ENCODE peak calls at places on chromosomes 2 and 18, in six cellular contexts. M is IMR-90, S is A549, C is K562, P is HepG2, D is GM12878. I is an unnamed sample.

GRCh38 chr2:113124984-113125855 is 2.2 kb upstream of the IL1RN start:
- DNase-seq in M (no peak), S (no peak), C (no peak), P (peak), D (no peak), I (no peak)

GRCh38 chr18:46324556-46324955 is 220.4 kb downstream of the HAUS1 start:
- DNase-seq in M (peak), S (peak), C (peak), P (no peak), D (no peak), I (peak)

GRCh38 chr2:178202927-178203326 is 8.6 kb downstream of the OSBPL6 start:
- DNase-seq in M (no peak), S (no peak), C (no peak), P (no peak), D (no peak), I (no peak)

GRCh38 chr18:51110073-51110797 is 80.2 kb downstream of the SMAD4 start:
- DNase-seq in M (peak), S (peak), C (peak), P (peak), D (no peak), I (peak)

GRCh38 chr2:182020319-182021055 is 34.8 kb downstream of the PPP1R1C start:
- DNase-seq in M (peak), S (no peak), C (no peak), P (no peak), D (no peak), I (no peak)

GRCh38 chr2:139790807-139791206 is 1010.6 kb upstream of the NXPH2 start:
- DNase-seq in M (no peak), S (peak), C (no peak), P (no peak), D (no peak), I (peak)

GRCh38 chr2:207847807-207848544 is 78.3 kb upstream of the FZD5 start:
- DNase-seq in M (peak), S (no peak), C (no peak), P (peak), D (no peak), I (no peak)

GRCh38 chr2:212147921-212148513 is 390.6 kb downstream of the ERBB4 start:
- DNase-seq in M (peak), S (no peak), C (no peak), P (peak), D (no peak), I (no peak)

GRCh38 chr2:169709970-169710369 is 15.7 kb downstream of the PHOSPHO2 start:
- DNase-seq in M (no peak), S (no peak), C (no peak), P (no peak), D (no peak), I (no peak)

GRCh38 chr2:200466703-200467418 is 43.0 kb downstream of the KCTD18 start:
- DNase-seq in M (peak), S (no peak), C (no peak), P (no peak), D (no peak), I (no peak)

GRCh38 chr18:36153203-36153602 is 23.5 kb downstream of the ELP2 start:
- DNase-seq in M (peak), S (no peak), C (no peak), P (peak), D (no peak), I (no peak)

GRCh38 chr2:234275515-234275914 is 221.4 kb downstream of the ARL4C start:
- DNase-seq in M (no peak), S (no peak), C (no peak), P (no peak), D (no peak), I (no peak)

GRCh38 chr2:163778045-163778753 is 42.4 kb upstream of the FIGN start:
- DNase-seq in M (peak), S (peak), C (no peak), P (no peak), D (no peak), I (no peak)

GRCh38 chr2:241775223-241776177 is 1.1 kb upstream of the GAL3ST2 start:
- DNase-seq in M (no peak), S (no peak), C (no peak), P (peak), D (no peak), I (no peak)

GRCh38 chr2:26298638-26299393 is 47.1 kb upstream of the SELENOI start:
- DNase-seq in M (peak), S (no peak), C (no peak), P (peak), D (peak), I (no peak)

GRCh38 chr2:181363164-181363563 is 94.0 kb upstream of the ITGA4 start:
- DNase-seq in M (no peak), S (no peak), C (no peak), P (no peak), D (no peak), I (no peak)

GRCh38 chr18:32910694-32911296 is 138.0 kb upstream of the KLHL14 start:
- DNase-seq in M (no peak), S (no peak), C (no peak), P (peak), D (no peak), I (no peak)

GRCh38 chr2:234047361-234047760 is 3.1 kb upstream of the SPP2 start:
- DNase-seq in M (peak), S (no peak), C (no peak), P (no peak), D (no peak), I (no peak)

GRCh38 chr2:162914161-162914560 is 75.6 kb upstream of the KCNH7 start:
- DNase-seq in M (no peak), S (no peak), C (no peak), P (no peak), D (no peak), I (no peak)

GRCh38 chr18:11095674-11096293 is 53.6 kb downstream of the PIEZO2 start:
- DNase-seq in M (no peak), S (no peak), C (no peak), P (no peak), D (no peak), I (no peak)

GRCh38 chr2:227509824-227510619 is 38.1 kb downstream of the AGFG1 start:
- DNase-seq in M (peak), S (no peak), C (peak), P (peak), D (no peak), I (no peak)

GRCh38 chr2:150207979-150208378 is 279.5 kb downstream of the RND3 start:
- DNase-seq in M (no peak), S (no peak), C (no peak), P (no peak), D (no peak), I (no peak)

GRCh38 chr2:162293122-162293781 is 25.2 kb downstream of the IFIH1 start:
- DNase-seq in M (peak), S (no peak), C (no peak), P (no peak), D (no peak), I (no peak)

GRCh38 chr2:237733677-237734300 is 64.8 kb upstream of the RBM44 start:
- DNase-seq in M (no peak), S (no peak), C (no peak), P (peak), D (no peak), I (no peak)

GRCh38 chr2:68799138-68799537 is 64.5 kb downstream of the ARHGAP25 start:
- DNase-seq in M (no peak), S (no peak), C (no peak), P (no peak), D (no peak), I (no peak)

GRCh38 chr18:2406544-2406943 is 164.8 kb downstream of the METTL4 start:
- DNase-seq in M (peak), S (no peak), C (no peak), P (no peak), D (no peak), I (no peak)

GRCh38 chr18:76256897-76257500 is 238.0 kb downstream of the ZNF516 start:
- DNase-seq in M (peak), S (peak), C (peak), P (peak), D (no peak), I (peak)

GRCh38 chr18:8631265-8631664 is 22.0 kb downstream of the RAB12 start:
- DNase-seq in M (no peak), S (no peak), C (no peak), P (no peak), D (no peak), I (no peak)

GRCh38 chr18:73923866-73924265 is 223.8 kb downstream of the FBXO15 start:
- DNase-seq in M (peak), S (no peak), C (no peak), P (no peak), D (no peak), I (no peak)

GRCh38 chr18:11008544-11008943 is 140.8 kb downstream of the PIEZO2 start:
- DNase-seq in M (no peak), S (no peak), C (no peak), P (peak), D (no peak), I (no peak)

GRCh38 chr2:95031726-95032116 is 6.2 kb downstream of the MAL start:
- DNase-seq in M (no peak), S (no peak), C (no peak), P (no peak), D (no peak), I (no peak)

GRCh38 chr2:95032341-95032740 is 6.8 kb downstream of the MAL start:
- DNase-seq in M (no peak), S (no peak), C (no peak), P (no peak), D (no peak), I (no peak)

GRCh38 chr2:95031076-95031725 is 5.7 kb downstream of the MAL start:
- DNase-seq in M (no peak), S (no peak), C (no peak), P (no peak), D (no peak), I (no peak)

GRCh38 chr2:95030496-95030895 is 5.0 kb downstream of the MAL start:
- DNase-seq in M (no peak), S (no peak), C (no peak), P (no peak), D (no peak), I (no peak)

DNA sequence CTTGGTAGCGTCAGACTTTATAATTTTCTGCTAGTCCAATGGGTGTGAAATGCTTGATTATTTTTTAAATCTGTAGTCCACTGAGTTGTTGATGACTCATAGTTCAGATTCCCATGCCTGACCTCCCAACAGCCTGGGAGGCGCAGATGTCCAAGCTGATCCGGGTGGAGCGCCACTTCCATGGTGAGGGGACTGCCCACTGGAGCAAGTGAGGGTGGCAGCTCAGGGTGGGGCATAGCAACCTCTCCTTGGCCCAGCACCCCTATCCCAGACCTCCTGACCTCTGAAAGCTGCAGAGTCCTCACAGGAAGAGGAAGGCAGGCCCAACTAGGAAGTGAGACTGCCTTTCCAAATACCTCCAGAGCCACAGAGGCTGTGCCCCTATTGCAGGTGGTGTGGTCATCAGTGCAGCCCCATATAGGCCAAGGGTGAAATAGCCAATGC is 4.4 kb downstream of the MAL start:
- DNase-seq in M (no peak), S (no peak), C (no peak), P (no peak), D (no peak), I (no peak)
- TF ChIP-seq BHLHE40 in M (no peak), S (no peak), C (no peak), P (no peak), D (no peak), I (no peak)

DNA sequence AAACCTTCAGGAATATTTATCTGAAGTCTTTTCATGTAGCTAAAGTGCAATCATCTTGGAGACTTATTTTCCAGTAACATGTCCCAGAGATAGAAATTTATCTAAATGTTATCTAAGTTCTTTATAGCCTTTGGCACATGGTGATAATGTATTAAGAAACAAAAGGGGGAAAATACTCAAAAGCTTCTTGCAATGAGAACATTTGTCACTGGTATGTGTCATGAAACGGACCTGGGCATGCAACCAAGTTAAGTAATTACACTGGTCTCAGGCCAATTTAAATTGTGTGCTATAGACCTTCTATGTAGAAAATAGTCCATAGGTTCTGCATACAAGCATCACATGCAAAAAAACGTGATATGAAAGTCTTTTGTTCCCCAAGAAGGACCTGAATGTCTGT is 136.2 kb downstream of the SLC8A1 start:
- DNase-seq in M (peak), S (no peak), C (no peak), P (no peak), D (no peak), I (no peak)
- TF ChIP-seq BHLHE40 in M (no peak), S (no peak), C (no peak), P (no peak), D (no peak), I (no peak)

GRCh38 chr2:146931109-146931508 is 913.7 kb upstream of the ACVR2A start:
- DNase-seq in M (no peak), S (no peak), C (no peak), P (no peak), D (no peak), I (no peak)

GRCh38 chr2:146927080-146927714 is 917.6 kb upstream of the ACVR2A start:
- DNase-seq in M (peak), S (no peak), C (no peak), P (peak), D (no peak), I (peak)
- TF ChIP-seq BHLHE40 in M (no peak), S (no peak), C (no peak), P (no peak), D (no peak), I (no peak)

DNA sequence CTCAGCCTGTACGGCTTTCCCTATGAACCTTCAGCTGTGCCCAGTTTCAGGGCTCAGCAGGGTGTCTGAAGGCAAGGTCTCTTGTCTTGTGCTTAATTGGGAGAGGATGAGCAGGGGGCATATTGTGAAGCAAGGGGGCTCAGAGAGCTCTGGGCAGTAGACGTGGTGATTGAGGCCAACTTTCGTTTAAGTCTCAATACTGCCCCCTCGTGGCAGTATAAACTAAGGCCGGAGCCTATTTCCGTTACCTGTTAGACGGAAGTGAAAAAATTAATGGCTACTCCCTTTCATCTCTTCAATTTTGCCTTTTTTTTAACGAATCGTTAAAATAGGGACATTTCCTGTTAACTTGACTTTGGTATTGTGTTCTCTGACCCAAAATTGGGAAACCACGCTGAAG is 193.4 kb downstream of the TDRD15 start:
- DNase-seq in M (peak), S (peak), C (peak), P (peak), D (no peak), I (peak)
- TF ChIP-seq BHLHE40 in M (no peak), S (no peak), C (no peak), P (no peak), D (no peak), I (no peak)

GRCh38 chr2:215392164-215392563 is 43.7 kb downstream of the FN1 start:
- DNase-seq in M (no peak), S (no peak), C (no peak), P (no peak), D (no peak), I (no peak)

GRCh38 chr2:215390550-215390913 is 45.3 kb downstream of the FN1 start:
- DNase-seq in M (no peak), S (no peak), C (no peak), P (no peak), D (no peak), I (no peak)

GRCh38 chr2:215394102-215394805 is 41.6 kb downstream of the FN1 start:
- DNase-seq in M (no peak), S (no peak), C (no peak), P (no peak), D (no peak), I (no peak)

GRCh38 chr2:215392687-215393270 is 43.1 kb downstream of the FN1 start:
- DNase-seq in M (no peak), S (no peak), C (no peak), P (no peak), D (no peak), I (no peak)

GRCh38 chr2:215391531-215391930 is 44.3 kb downstream of the FN1 start:
- DNase-seq in M (no peak), S (no peak), C (no peak), P (no peak), D (no peak), I (no peak)
- TF ChIP-seq BHLHE40 in M (no peak), S (no peak), C (no peak), P (no peak), D (no peak), I (no peak)

DNA sequence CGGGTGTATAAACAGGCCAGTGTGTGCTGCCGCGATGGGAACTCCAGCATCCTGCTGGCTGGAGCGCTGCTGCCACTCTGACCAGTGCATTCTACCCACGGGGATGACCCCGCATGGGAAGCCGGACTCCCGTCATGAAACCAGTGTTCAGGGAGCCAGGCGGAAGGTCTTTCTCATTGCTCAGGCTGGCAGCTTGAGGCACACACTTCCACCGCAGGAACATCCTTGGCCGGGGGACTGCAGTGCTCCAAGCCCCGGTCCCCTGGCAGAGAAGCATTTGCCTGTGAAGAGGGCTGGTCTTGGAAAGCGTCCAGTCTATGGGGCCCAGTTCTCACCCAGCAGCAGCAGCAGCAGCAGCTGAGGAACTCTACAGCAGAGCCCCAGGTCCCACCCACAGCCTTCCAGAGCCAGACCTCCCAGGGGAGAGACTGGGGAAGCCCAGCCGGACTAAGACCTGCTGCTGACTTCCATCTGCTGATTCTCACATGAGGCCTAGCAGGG is 235.9 kb downstream of the KLHL29 start:
- DNase-seq in M (peak), S (no peak), C (no peak), P (no peak), D (no peak), I (no peak)
- TF ChIP-seq BHLHE40 in M (no peak), S (no peak), C (no peak), P (no peak), D (no peak), I (no peak)

GRCh38 chr18:60372598-60372997 is at the start of gene MC4R:
- DNase-seq in M (peak), S (peak), C (no peak), P (no peak), D (no peak), I (peak)
- TF ChIP-seq BHLHE40 in M (no peak), S (no peak), C (no peak), P (no peak), D (no peak), I (no peak)

DNA sequence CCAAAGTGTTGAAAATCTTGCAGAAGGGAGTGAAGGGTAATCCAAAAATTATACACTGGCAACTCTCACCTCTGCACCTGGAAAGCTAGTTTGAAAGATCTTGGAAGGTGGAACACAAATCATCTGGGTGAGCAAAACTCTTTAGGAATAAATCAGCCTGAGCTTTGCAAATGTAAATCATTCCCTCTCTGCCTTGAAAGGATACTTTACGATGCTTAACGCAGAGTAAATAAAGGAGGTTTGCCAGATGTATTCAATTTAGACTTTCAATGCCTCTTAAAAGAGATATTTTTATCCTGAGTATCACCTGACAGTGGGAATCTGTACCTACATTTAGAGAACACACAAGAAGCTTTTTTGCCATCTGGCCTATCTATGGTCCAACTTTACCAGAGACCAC is 983.2 kb upstream of the CDH2 start:
- DNase-seq in M (no peak), S (no peak), C (no peak), P (no peak), D (no peak), I (no peak)
- TF ChIP-seq BHLHE40 in M (no peak), S (no peak), C (no peak), P (no peak), D (no peak), I (no peak)

I was measured in HEK293T.